ENCODE peak calls at places on chromosomes 11 and 22, in seven cellular contexts. X is NCI-H2081, F is nephron progenitor cell, L is heart left ventricle, T is NCI-H446, M is left ventricle myocardium inferior, V is Ammon's horn. O is an unnamed sample.

GRCh38 chr22:25113316-25113721 is 86.3 kb upstream of the CRYBB3 start:
- DNase-seq in M (no peak), X (no peak), L (no peak), T (no peak), F (no peak), V (no peak), O (no peak)

GRCh38 chr22:35540600-35541253 is at the start of gene RASD2:
- DNase-seq in X (no peak), M (peak; percentile 48), F (peak; percentile 58), L (peak; percentile 48), T (peak; percentile 20), V (peak; percentile 50), O (peak; percentile 61)

GRCh38 chr11:134063991-134064747 is 4.7 kb upstream of the JAM3 start:
- DNase-seq in L (no peak), T (no peak), M (no peak), X (peak; percentile 66), V (no peak), F (no peak), O (no peak)

GRCh38 chr22:50221410-50222300 is 20.8 kb downstream of the SELENOO start:
- DNase-seq in X (no peak), M (no peak), F (no peak), L (no peak), T (no peak), V (no peak), O (no peak)

GRCh38 chr11:119340335-119341221 is at the start of gene C1QTNF5:
- DNase-seq in V (no peak), X (no peak), L (peak; percentile 92), M (peak; percentile 91), F (peak; percentile 57), T (no peak), O (no peak)

GRCh38 chr11:61157743-61158142 is 3.5 kb downstream of the VPS37C start:
- DNase-seq in M (no peak), V (no peak), T (no peak), X (no peak), L (no peak), F (no peak), O (no peak)

GRCh38 chr22:22823126-22823804 is 64.4 kb upstream of the IGLL5 start:
- DNase-seq in M (no peak), T (no peak), L (no peak), F (no peak), X (no peak), V (no peak), O (no peak)

GRCh38 chr11:134583397-134583990 is 171.5 kb upstream of the B3GAT1 start:
- DNase-seq in M (no peak), F (no peak), L (no peak), V (no peak), X (no peak), T (no peak), O (no peak)

GRCh38 chr22:48118654-48119053 is 1356.2 kb downstream of the TBC1D22A start:
- DNase-seq in X (no peak), T (no peak), F (no peak), L (no peak), M (no peak), V (no peak), O (no peak)

GRCh38 chr11:61880454-61880853 is 10.9 kb downstream of the FADS3 start:
- DNase-seq in M (no peak), F (no peak), V (no peak), L (no peak), T (no peak), X (no peak), O (no peak)

GRCh38 chr11:4068962-4069361 is 25.6 kb upstream of the RRM1 start:
- DNase-seq in L (no peak), T (no peak), M (no peak), V (no peak), X (no peak), F (no peak), O (no peak)

GRCh38 chr11:130097285-130097684 is 27.6 kb downstream of the APLP2 start:
- DNase-seq in T (no peak), X (no peak), F (no peak), V (no peak), L (no peak), M (no peak), O (no peak)

GRCh38 chr11:120337896-120338840 is 2.0 kb downstream of the ARHGEF12 start:
- DNase-seq in T (peak; percentile 36), V (peak; percentile 57), M (no peak), X (no peak), L (no peak), F (no peak), O (no peak)

GRCh38 chr11:73204711-73205121 is 13.4 kb upstream of the P2RY2 start:
- DNase-seq in X (no peak), V (peak; percentile 63), T (no peak), L (peak; percentile 41), F (no peak), M (peak; percentile 38), O (no peak)

GRCh38 chr11:69572233-69572860 is 68.6 kb upstream of the CCND1 start:
- DNase-seq in V (no peak), X (no peak), F (no peak), L (no peak), T (no peak), M (no peak), O (no peak)